ENCODE peak calls at places on chromosomes 3 and 15, in ten cellular contexts. G is adrenal gland; Z is CD4-positive, alpha-beta memory T cell; F is spleen; O is ovary; X is body of pancreas; L is A673; P is kidney; H is sigmoid colon; N is psoas muscle. R is an unnamed sample.

GRCh38 chr15:72034859-72035650 is 82.9 kb downstream of the MYO9A start:
- DNase-seq in G (no peak), Z (no peak), F (no peak), O (no peak), X (no peak), L (no peak), P (no peak), H (no peak), N (no peak), R (no peak)

GRCh38 chr15:90340345-90340744 is 11.7 kb upstream of the ZNF774 start:
- DNase-seq in G (no peak), Z (no peak), F (no peak), O (no peak), X (no peak), L (no peak), P (no peak), H (no peak), N (no peak), R (no peak)

GRCh38 chr3:123419850-123420292 is 29.0 kb downstream of the ADCY5 start:
- DNase-seq in G (peak; percentile 67), Z (no peak), F (no peak), O (no peak), X (peak; percentile 81), L (no peak), P (no peak), H (peak; percentile 91), N (no peak), R (no peak)

GRCh38 chr3:183247190-183247589 is 5.9 kb upstream of the B3GNT5 start:
- DNase-seq in G (no peak), Z (no peak), F (no peak), O (no peak), X (no peak), L (no peak), P (no peak), H (no peak), N (no peak), R (no peak)

GRCh38 chr3:25854214-25854613 is 64.3 kb downstream of the OXSM start:
- DNase-seq in G (no peak), Z (no peak), F (no peak), O (no peak), X (no peak), L (no peak), P (no peak), H (no peak), N (no peak), R (no peak)

GRCh38 chr3:108099203-108099602 is 8.4 kb upstream of the CD47 start:
- DNase-seq in G (no peak), Z (no peak), F (no peak), O (no peak), X (no peak), L (no peak), P (no peak), H (no peak), N (no peak), R (no peak)

GRCh38 chr3:111694471-111694870 is 99.3 kb upstream of the ZBED2 start:
- DNase-seq in G (no peak), Z (no peak), F (no peak), O (no peak), X (no peak), L (no peak), P (no peak), H (no peak), N (no peak), R (no peak)

GRCh38 chr15:35329521-35329921 is 216.4 kb downstream of the DPH6 start:
- DNase-seq in G (no peak), Z (no peak), F (no peak), O (no peak), X (no peak), L (no peak), P (no peak), H (no peak), N (no peak), R (no peak)

GRCh38 chr3:108297636-108298035 is 1.3 kb downstream of the HHLA2 start:
- DNase-seq in G (no peak), Z (no peak), F (no peak), O (no peak), X (peak; percentile 92), L (no peak), P (peak; percentile 80), H (no peak), N (no peak), R (no peak)

GRCh38 chr15:87620393-87620792 is 636.1 kb downstream of the NTRK3 start:
- DNase-seq in G (no peak), Z (no peak), F (no peak), O (no peak), X (no peak), L (no peak), P (no peak), H (no peak), N (no peak), R (no peak)

GRCh38 chr15:87619161-87619960 is 637.2 kb downstream of the NTRK3 start:
- DNase-seq in G (no peak), Z (no peak), F (no peak), O (no peak), X (no peak), L (no peak), P (no peak), H (no peak), N (no peak), R (no peak)

GRCh38 chr15:87623832-87624231 is 632.7 kb downstream of the NTRK3 start:
- DNase-seq in G (no peak), Z (no peak), F (no peak), O (no peak), X (no peak), L (peak; percentile 18), P (no peak), H (no peak), N (no peak), R (no peak)

DNA sequence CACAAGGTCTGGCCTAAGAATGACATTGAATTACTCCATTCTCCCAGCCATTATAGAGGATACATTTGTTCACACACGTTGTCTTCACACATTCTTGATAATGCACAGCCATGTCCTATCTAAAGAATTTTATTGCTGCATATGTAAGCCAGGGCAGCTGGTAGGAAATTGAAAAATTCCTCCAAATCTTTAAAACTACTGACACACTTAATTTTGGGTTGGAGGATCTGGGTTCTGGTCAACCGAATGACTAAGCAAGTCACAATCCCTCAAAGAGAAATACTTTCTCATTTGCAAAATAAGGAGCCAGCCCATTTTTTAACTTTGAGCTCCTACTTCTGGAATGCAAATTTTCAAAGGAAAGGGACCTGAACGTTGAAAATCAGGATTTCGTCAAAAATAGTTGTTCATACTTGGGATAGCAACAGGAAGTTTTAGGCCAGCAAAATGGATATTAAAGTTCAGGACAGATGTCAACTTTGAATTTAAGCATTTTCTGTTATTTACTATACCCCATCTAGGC is 638.3 kb downstream of the NTRK3 start:
- DNase-seq in G (no peak), Z (no peak), F (no peak), O (no peak), X (no peak), L (no peak), P (no peak), H (no peak), N (no peak), R (no peak)
- H3K27ac ChIP-seq in G (no peak overlapping the region), Z (no peak overlapping the region), F (no peak overlapping the region), O (no peak overlapping the region), X (no peak overlapping the region), L (no peak overlapping the region), P (no peak overlapping the region), H (peak overlapping the region; percentile 34), N (no peak overlapping the region), R (no peak overlapping the region)

GRCh38 chr15:39616731-39617455 is 36.0 kb downstream of the THBS1 start:
- DNase-seq in G (no peak), Z (no peak), F (no peak), O (no peak), X (no peak), L (no peak), P (no peak), H (no peak), N (no peak), R (no peak)
- H3K4me1 ChIP-seq in G (no peaks in the 10 kb centered on the region), Z (peaks cover under 1% of the 10 kb centered on the region), F (no peaks in the 10 kb centered on the region), O (no peaks in the 10 kb centered on the region), X (no peaks in the 10 kb centered on the region), L (no peaks in the 10 kb centered on the region), P (no peaks in the 10 kb centered on the region), H (peaks cover 10% of the 10 kb centered on the region), N (no peaks in the 10 kb centered on the region), R (no peaks in the 10 kb centered on the region)

DNA sequence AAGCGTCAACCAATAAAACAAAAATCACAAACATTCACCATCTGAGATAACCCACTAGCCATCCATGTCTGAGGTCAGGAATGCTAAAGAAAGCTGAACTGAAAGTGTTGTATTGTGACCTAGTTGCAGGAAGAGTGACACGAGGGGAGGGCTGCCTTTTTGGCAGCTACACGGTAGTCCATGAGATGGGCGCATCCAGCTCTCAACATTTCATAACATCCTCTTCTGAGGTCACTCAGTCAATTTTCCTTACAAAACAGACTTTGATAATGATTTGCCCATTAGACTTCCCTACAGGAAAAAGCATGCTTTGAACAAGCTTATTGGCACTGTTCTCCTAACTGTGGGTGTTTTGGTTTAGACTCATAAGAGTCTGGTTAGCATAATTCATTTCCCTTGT is 15.4 kb upstream of the SHF start:
- DNase-seq in G (no peak), Z (no peak), F (no peak), O (no peak), X (no peak), L (no peak), P (no peak), H (no peak), N (no peak), R (no peak)
- H3K4me3 ChIP-seq in G (no peak overlapping the region), Z (no peak overlapping the region), F (no peak overlapping the region), O (no peak overlapping the region), X (no peak overlapping the region), L (no peak overlapping the region), P (no peak overlapping the region), H (no peak overlapping the region), N (no peak overlapping the region), R (no peak overlapping the region)

GRCh38 chr3:122004123-122004522 is 17.9 kb downstream of the ILDR1 start:
- DNase-seq in G (no peak), Z (no peak), F (no peak), O (no peak), X (no peak), L (peak; percentile 14), P (no peak), H (no peak), N (no peak), R (no peak)
- H3K27ac ChIP-seq in G (no peak overlapping the region), Z (no peak overlapping the region), F (peak overlapping the region; percentile 70), O (no peak overlapping the region), X (no peak overlapping the region), L (no peak overlapping the region), P (no peak overlapping the region), H (no peak overlapping the region), N (no peak overlapping the region), R (no peak overlapping the region)

GRCh38 chr15:40323953-40324937 is 753 bp downstream of the INAFM2 start:
- DNase-seq in G (no peak), Z (no peak), F (peak; percentile 90), O (peak; percentile 67), X (no peak), L (no peak), P (peak; percentile 85), H (no peak), N (peak; percentile 72), R (no peak)
- H3K4me1 ChIP-seq in G (no peaks in the 10 kb centered on the region), Z (peaks cover 22% of the 10 kb centered on the region), F (peaks cover 45% of the 10 kb centered on the region), O (peaks cover 11% of the 10 kb centered on the region), X (peaks cover 50% of the 10 kb centered on the region), L (peaks cover 47% of the 10 kb centered on the region), P (peaks cover 10% of the 10 kb centered on the region), H (peaks cover 74% of the 10 kb centered on the region), N (peaks cover 32% of the 10 kb centered on the region), R (peaks cover 7% of the 10 kb centered on the region)

R was measured in effector memory CD4-positive, alpha-beta T cell.